ENCODE peak calls at places on chromosomes 4 and X, in five cellular contexts. L is RWPE2; D is lower lobe of right lung; Y is lung; T is CD8-positive, alpha-beta T cell. G is an unnamed sample.

GRCh38 chrX:124406294-124407013 is 60.1 kb downstream of the SH2D1A start:
- DNase-seq in D (no peak), Y (peak), L (peak), T (peak), G (peak)

GRCh38 chr4:4413373-4413725 is 26.4 kb downstream of the NSG1 start:
- DNase-seq in T (no peak), D (peak), Y (no peak), L (peak), G (no peak)

GRCh38 chr4:31059753-31060522 is 339.8 kb downstream of the PCDH7 start:
- DNase-seq in T (no peak), Y (no peak), D (no peak), L (no peak), G (no peak)

GRCh38 chr4:156889616-156890594 is 81.7 kb downstream of the PDGFC start:
- DNase-seq in Y (no peak), D (no peak), L (no peak), T (no peak), G (peak)

GRCh38 chr4:184374006-184374405 is 100.3 kb downstream of the IRF2 start:
- DNase-seq in D (no peak), Y (no peak), L (no peak), T (no peak), G (no peak)

GRCh38 chr4:151537726-151538125 is 128.8 kb downstream of the FHIP1A start:
- DNase-seq in T (no peak), D (no peak), L (no peak), Y (no peak), G (peak)

GRCh38 chr4:98627883-98628282 is 30.5 kb downstream of the TSPAN5 start:
- DNase-seq in L (no peak), T (no peak), D (no peak), Y (no peak), G (peak)

GRCh38 chr4:153156263-153156662 is 48.0 kb upstream of the TRIM2 start:
- DNase-seq in L (no peak), D (no peak), T (no peak), Y (no peak), G (peak)

GRCh38 chrX:153361781-153362397 is 27.9 kb downstream of the ZNF275 start:
- DNase-seq in L (no peak), Y (no peak), D (no peak), T (no peak), G (no peak)

GRCh38 chr4:7096264-7096663 is 28.4 kb upstream of the GRPEL1 start:
- DNase-seq in Y (no peak), T (no peak), D (no peak), L (no peak), G (no peak)

GRCh38 chr4:15400911-15401671 is 26.7 kb upstream of the C1QTNF7 start:
- DNase-seq in T (peak), L (peak), D (peak), Y (peak), G (peak)

GRCh38 chr4:8228319-8229250 is 29.5 kb downstream of the SH3TC1 start:
- DNase-seq in L (no peak), T (peak), Y (peak), D (peak), G (peak)

GRCh38 chr4:23733476-23733875 is 156.4 kb downstream of the PPARGC1A start:
- DNase-seq in T (no peak), L (no peak), D (no peak), Y (no peak), G (no peak)

GRCh38 chr4:67332627-67333026 is 212.7 kb downstream of the CENPC start:
- DNase-seq in L (no peak), D (no peak), Y (no peak), T (no peak), G (peak)

GRCh38 chr4:14218641-14219040 is 591.1 kb upstream of the BOD1L1 start:
- DNase-seq in Y (no peak), T (no peak), D (no peak), L (no peak), G (no peak)

GRCh38 chr4:128558896-128559669 is 250.4 kb upstream of the JADE1 start:
- DNase-seq in Y (no peak), L (no peak), T (no peak), D (no peak), G (no peak)

GRCh38 chr4:13642163-13642562 is 14.6 kb upstream of the BOD1L1 start:
- DNase-seq in T (no peak), L (no peak), D (no peak), Y (no peak), G (peak)

GRCh38 chr4:106208481-106209460 is 107.2 kb downstream of the TBCK start:
- DNase-seq in T (no peak), Y (no peak), L (no peak), D (peak), G (no peak)

GRCh38 chr4:184792950-184793555 is 32.7 kb downstream of the ACSL1 start:
- DNase-seq in L (peak), D (peak), Y (no peak), T (peak), G (peak)

GRCh38 chr4:132180020-132180427 is 969.1 kb upstream of the PCDH10 start:
- DNase-seq in T (no peak), D (no peak), Y (no peak), L (no peak), G (peak)

GRCh38 chrX:3712870-3713224 is 602 bp downstream of the PRKX start:
- DNase-seq in D (peak), L (peak), T (no peak), Y (no peak), G (no peak)

GRCh38 chr4:152678841-152679240 is 956 bp downstream of the TMEM154 start:
- DNase-seq in Y (no peak), D (no peak), L (no peak), T (no peak), G (no peak)

GRCh38 chrX:110012818-110013484 is 10.0 kb downstream of the TMEM164 start:
- DNase-seq in T (no peak), Y (no peak), D (no peak), L (no peak), G (no peak)

GRCh38 chrX:71181558-71181909 is 36.9 kb downstream of the NLGN3 start:
- DNase-seq in T (peak), L (no peak), Y (no peak), D (no peak), G (peak)

GRCh38 chr4:104064650-104065577 is 345.1 kb upstream of the TACR3 start:
- DNase-seq in Y (peak), L (no peak), D (peak), T (no peak), G (peak)

GRCh38 chr4:98691588-98691987 is 33.2 kb upstream of the TSPAN5 start:
- DNase-seq in D (no peak), T (no peak), L (no peak), Y (no peak), G (no peak)

GRCh38 chr4:76058302-76058701 is 16.2 kb upstream of the ART3 start:
- DNase-seq in L (no peak), T (no peak), D (no peak), Y (no peak), G (no peak)

GRCh38 chr4:13159041-13159620 is 325.0 kb downstream of the RAB28 start:
- DNase-seq in L (no peak), D (no peak), T (no peak), Y (no peak), G (no peak)

GRCh38 chr4:81366786-81367185 is 104.9 kb downstream of the RASGEF1B start:
- DNase-seq in Y (no peak), L (no peak), D (no peak), T (no peak), G (no peak)

GRCh38 chr4:8847331-8847730 is 24.3 kb downstream of the HMX1 start:
- DNase-seq in L (peak), D (peak), T (no peak), Y (no peak), G (no peak)

GRCh38 chr4:5361968-5362367 is 310.7 kb downstream of the STK32B start:
- DNase-seq in T (no peak), Y (no peak), L (no peak), D (no peak), G (peak)

GRCh38 chr4:151772322-151772721 is 11.5 kb upstream of the GATB start:
- DNase-seq in T (no peak), L (no peak), Y (no peak), D (no peak), G (no peak)

GRCh38 chrX:148542481-148543255 is 42.3 kb downstream of the AFF2 start:
- DNase-seq in L (no peak), D (no peak), Y (no peak), T (no peak), G (no peak)
- H3K4me3 ChIP-seq in L (no peak), D (no peak), Y (no peak), T (no peak), G (no peak)

GRCh38 chrX:11504234-11504633 is 161.5 kb downstream of the ARHGAP6 start:
- DNase-seq in L (no peak), Y (no peak), D (no peak), T (no peak), G (no peak)
- TF ChIP-seq CTCF in L (no peak), Y (no peak), D (no peak), T (no peak), G (no peak)

GRCh38 chr4:146062325-146062715 is 113.2 kb upstream of the LSM6 start:
- DNase-seq in Y (no peak), D (no peak), T (no peak), L (no peak), G (no peak)

GRCh38 chr4:146061610-146062324 is 113.8 kb upstream of the LSM6 start:
- DNase-seq in T (no peak), Y (no peak), D (no peak), L (no peak), G (no peak)

GRCh38 chr4:146059153-146059552 is 116.4 kb upstream of the LSM6 start:
- DNase-seq in T (no peak), L (no peak), Y (no peak), D (no peak), G (no peak)

GRCh38 chr4:146059865-146060264 is 115.7 kb upstream of the LSM6 start:
- DNase-seq in Y (no peak), D (no peak), T (no peak), L (no peak), G (no peak)

DNA sequence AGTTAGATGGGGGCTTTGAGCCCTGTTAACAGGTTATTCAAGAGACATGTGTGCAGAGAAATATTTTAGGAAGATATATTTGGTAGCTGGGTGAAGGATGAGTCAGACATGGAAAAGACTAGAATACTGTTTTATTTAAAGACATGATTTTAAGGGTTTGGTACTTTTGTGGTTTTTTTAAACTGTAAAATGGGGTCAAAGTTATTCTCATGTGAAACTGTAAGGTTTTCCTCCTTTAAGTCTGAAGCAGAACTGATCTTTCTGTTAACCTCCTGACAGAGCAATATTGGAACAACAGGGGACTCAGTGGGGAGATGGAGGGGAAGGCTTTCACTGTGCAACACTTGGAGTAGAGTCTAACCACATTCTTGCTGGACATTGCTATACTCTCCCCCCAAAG is 112.4 kb upstream of the LSM6 start:
- DNase-seq in D (no peak), Y (no peak), T (no peak), L (no peak), G (no peak)
- H3K4me3 ChIP-seq in D (no peak), Y (no peak), T (no peak), L (no peak), G (no peak)

DNA sequence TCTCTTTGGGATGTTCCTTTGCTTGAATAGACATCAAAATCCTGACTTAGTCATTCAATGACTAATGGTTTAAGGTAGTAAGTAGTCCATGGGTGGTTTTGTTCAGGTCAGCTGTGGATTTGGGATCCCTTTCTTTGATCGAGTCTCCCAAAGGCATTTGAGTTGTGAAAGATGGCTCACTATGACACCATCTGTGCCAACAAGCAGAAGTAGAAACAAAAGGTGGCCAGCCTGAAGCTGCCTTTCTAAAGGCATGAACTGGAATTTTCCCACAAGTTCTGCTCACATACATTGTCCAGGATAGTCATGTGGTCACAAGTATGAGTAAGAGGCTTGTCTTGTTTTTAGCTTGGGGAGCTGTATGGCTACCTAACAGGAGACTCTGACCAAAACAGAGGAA is 129.9 kb downstream of the CCNG2 start:
- DNase-seq in T (no peak), L (no peak), Y (no peak), D (no peak), G (no peak)
- TF ChIP-seq CTCF in T (no peak), L (no peak), Y (no peak), D (no peak), G (no peak)

DNA sequence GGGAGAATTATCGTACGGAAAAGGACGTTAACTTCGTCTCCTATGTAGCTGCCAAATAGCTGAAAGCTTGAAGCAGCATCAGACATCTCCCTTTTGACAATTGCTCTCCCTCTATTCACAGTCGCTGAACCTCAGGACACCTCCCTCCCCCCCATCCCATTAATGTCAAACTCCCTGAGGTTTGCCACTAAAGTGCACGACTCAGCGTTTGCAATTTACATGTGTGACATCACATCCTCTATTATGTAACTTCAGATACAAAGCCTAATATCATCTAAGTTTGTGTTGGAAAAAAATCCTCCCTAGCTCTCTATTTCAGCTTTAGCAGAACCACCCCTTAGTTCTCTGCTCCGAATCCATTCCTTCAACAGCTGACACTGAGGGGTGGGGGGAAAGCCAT is 5.5 kb upstream of the NR3C2 start:
- DNase-seq in D (no peak), Y (no peak), T (no peak), L (no peak), G (no peak)
- H3K4me3 ChIP-seq in D (peak), Y (no peak), T (no peak), L (no peak), G (no peak)

GRCh38 chr4:37693450-37694190 is 7.4 kb upstream of the RELL1 start:
- DNase-seq in T (no peak), D (no peak), L (no peak), Y (no peak), G (peak)

GRCh38 chr4:37699874-37700481 is 13.8 kb upstream of the RELL1 start:
- DNase-seq in Y (no peak), T (no peak), D (no peak), L (no peak), G (no peak)

GRCh38 chr4:37693030-37693429 is 6.9 kb upstream of the RELL1 start:
- DNase-seq in T (no peak), L (no peak), Y (no peak), D (no peak), G (no peak)

DNA sequence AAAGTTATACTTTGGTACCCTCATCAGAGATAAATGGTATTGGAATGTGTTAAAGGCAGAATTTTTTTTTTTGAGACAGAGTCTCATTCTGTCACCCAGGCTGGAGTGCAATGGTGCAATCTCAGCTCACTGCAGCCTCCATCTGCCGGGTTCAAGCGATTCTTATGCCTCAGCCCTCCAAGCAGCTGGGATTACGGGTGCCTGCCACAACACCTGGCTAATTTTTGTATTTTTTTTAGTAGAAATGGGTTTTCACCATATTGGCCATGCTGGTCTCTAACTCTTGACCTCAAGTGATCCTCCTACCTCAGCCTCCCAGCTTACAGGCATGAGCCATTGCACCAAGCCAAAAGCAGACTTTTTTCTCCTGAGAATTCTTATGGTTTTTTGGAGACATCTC is 11.4 kb upstream of the RELL1 start:
- DNase-seq in D (no peak), Y (no peak), T (no peak), L (no peak), G (no peak)
- TF ChIP-seq CTCF in D (no peak), Y (no peak), T (no peak), L (no peak), G (no peak)

GRCh38 chrX:40268126-40268525 is 170.4 kb upstream of the BCOR start:
- DNase-seq in L (no peak), D (no peak), T (no peak), Y (no peak), G (no peak)
- H3K4me3 ChIP-seq in L (no peak), D (no peak), T (no peak), Y (no peak), G (no peak)

GRCh38 chr4:46953564-46953963 is 39.8 kb downstream of the GABRA4 start:
- DNase-seq in L (no peak), T (no peak), D (no peak), Y (no peak), G (no peak)
- TF ChIP-seq CTCF in L (no peak), T (no peak), D (no peak), Y (no peak), G (no peak)

GRCh38 chrX:9340619-9341304 is 124.1 kb upstream of the TBL1X start:
- DNase-seq in L (no peak), Y (peak), T (no peak), D (no peak), G (peak)
- H3K4me3 ChIP-seq in L (no peak), Y (no peak), T (peak), D (no peak), G (no peak)

GRCh38 chr4:19224820-19225219 is 1026.9 kb upstream of the SLIT2 start:
- DNase-seq in T (no peak), Y (no peak), D (no peak), L (no peak), G (peak)
- TF ChIP-seq CTCF in T (no peak), Y (no peak), D (peak), L (peak), G (peak)

G was measured in choroid plexus epithelial cell.